ENCODE peak calls at places on chromosomes 13 and 19, in six cellular contexts. One of them, this sample, is unnamed. For H3K4me1, the result is how much of the 10 kb centered on the place peaks cover.

GRCh38 chr19:17328517-17329060 is 6.1 kb downstream of the ANO8 start:
- DNase-seq in BE2C: no peak
- DNase-seq in endothelial cell of umbilical vein: no peak
- DNase-seq in IMR-90: no peak
- DNase-seq in GM23248: no peak
- DNase-seq in colonic mucosa: no peak
- DNase-seq in this sample: no peak

GRCh38 chr13:20525601-20526544 is at the start of gene CRYL1:
- DNase-seq in endothelial cell of umbilical vein: peak
- DNase-seq in colonic mucosa: peak
- DNase-seq in BE2C: peak
- DNase-seq in IMR-90: peak
- DNase-seq in GM23248: peak
- DNase-seq in this sample: peak

GRCh38 chr13:78606471-78607408 is 3.4 kb upstream of the POU4F1 start:
- DNase-seq in colonic mucosa: no peak
- DNase-seq in GM23248: no peak
- DNase-seq in BE2C: no peak
- DNase-seq in IMR-90: no peak
- DNase-seq in endothelial cell of umbilical vein: no peak
- DNase-seq in this sample: no peak

GRCh38 chr19:2048959-2049740 is 1.9 kb downstream of the MKNK2 start:
- DNase-seq in endothelial cell of umbilical vein: no peak
- DNase-seq in IMR-90: no peak
- DNase-seq in GM23248: peak
- DNase-seq in colonic mucosa: no peak
- DNase-seq in BE2C: no peak
- DNase-seq in this sample: peak

GRCh38 chr13:109330941-109331340 is 455.4 kb downstream of the IRS2 start:
- DNase-seq in endothelial cell of umbilical vein: no peak
- DNase-seq in IMR-90: peak
- DNase-seq in BE2C: no peak
- DNase-seq in GM23248: peak
- DNase-seq in colonic mucosa: no peak
- DNase-seq in this sample: no peak

GRCh38 chr19:31185261-31185660 is 164.0 kb downstream of the TSHZ3 start:
- DNase-seq in IMR-90: no peak
- DNase-seq in GM23248: no peak
- DNase-seq in endothelial cell of umbilical vein: no peak
- DNase-seq in colonic mucosa: no peak
- DNase-seq in BE2C: no peak
- DNase-seq in this sample: no peak

GRCh38 chr13:106484084-106484754 is 51.2 kb downstream of the EFNB2 start:
- DNase-seq in endothelial cell of umbilical vein: peak
- DNase-seq in GM23248: no peak
- DNase-seq in colonic mucosa: no peak
- DNase-seq in BE2C: no peak
- DNase-seq in IMR-90: no peak
- DNase-seq in this sample: no peak

GRCh38 chr19:41872775-41873647 is 4.1 kb upstream of the CD79A start:
- DNase-seq in IMR-90: peak
- DNase-seq in endothelial cell of umbilical vein: peak
- DNase-seq in GM23248: peak
- DNase-seq in colonic mucosa: peak
- DNase-seq in BE2C: peak
- DNase-seq in this sample: peak

GRCh38 chr13:24053505-24054251 is 106.8 kb upstream of the SPATA13 start:
- DNase-seq in IMR-90: peak
- DNase-seq in colonic mucosa: peak
- DNase-seq in BE2C: peak
- DNase-seq in endothelial cell of umbilical vein: peak
- DNase-seq in GM23248: peak
- DNase-seq in this sample: peak

GRCh38 chr13:67228909-67229308 is 1.2 kb downstream of the PCDH9 start:
- DNase-seq in GM23248: peak
- DNase-seq in BE2C: no peak
- DNase-seq in IMR-90: peak
- DNase-seq in colonic mucosa: no peak
- DNase-seq in endothelial cell of umbilical vein: peak
- DNase-seq in this sample: no peak

GRCh38 chr13:40445557-40445990 is 220.9 kb downstream of the FOXO1 start:
- DNase-seq in endothelial cell of umbilical vein: peak
- DNase-seq in IMR-90: no peak
- DNase-seq in colonic mucosa: peak
- DNase-seq in BE2C: peak
- DNase-seq in GM23248: no peak
- DNase-seq in this sample: peak

GRCh38 chr13:51066091-51066831 is 44.8 kb downstream of the C13orf42 start:
- DNase-seq in BE2C: no peak
- DNase-seq in colonic mucosa: no peak
- DNase-seq in IMR-90: peak
- DNase-seq in endothelial cell of umbilical vein: peak
- DNase-seq in GM23248: peak
- DNase-seq in this sample: no peak

GRCh38 chr19:34082289-34083077 is 89.8 kb upstream of the LSM14A start:
- DNase-seq in BE2C: no peak
- DNase-seq in endothelial cell of umbilical vein: no peak
- DNase-seq in IMR-90: no peak
- DNase-seq in GM23248: peak
- DNase-seq in colonic mucosa: no peak
- DNase-seq in this sample: no peak

GRCh38 chr13:65149687-65150086 is 2080.4 kb downstream of the PCDH9 start:
- DNase-seq in IMR-90: no peak
- DNase-seq in endothelial cell of umbilical vein: no peak
- DNase-seq in colonic mucosa: no peak
- DNase-seq in GM23248: no peak
- DNase-seq in BE2C: no peak
- DNase-seq in this sample: no peak

GRCh38 chr13:51221674-51222509 is at the start of gene FAM124A:
- DNase-seq in GM23248: peak
- DNase-seq in BE2C: peak
- DNase-seq in colonic mucosa: peak
- DNase-seq in IMR-90: peak
- DNase-seq in endothelial cell of umbilical vein: peak
- DNase-seq in this sample: peak

GRCh38 chr19:5968431-5969373 is 9.2 kb downstream of the RANBP3 start:
- DNase-seq in IMR-90: no peak
- DNase-seq in GM23248: no peak
- DNase-seq in colonic mucosa: no peak
- DNase-seq in BE2C: no peak
- DNase-seq in endothelial cell of umbilical vein: peak
- DNase-seq in this sample: no peak

GRCh38 chr19:8361921-8362793 is 1.8 kb upstream of the ANGPTL4 start:
- DNase-seq in endothelial cell of umbilical vein: peak
- DNase-seq in colonic mucosa: peak
- DNase-seq in BE2C: peak
- DNase-seq in IMR-90: peak
- DNase-seq in GM23248: peak
- DNase-seq in this sample: peak

GRCh38 chr13:56670563-56670962 is 470.2 kb upstream of the PRR20A start:
- DNase-seq in GM23248: no peak
- DNase-seq in endothelial cell of umbilical vein: no peak
- DNase-seq in BE2C: no peak
- DNase-seq in IMR-90: no peak
- DNase-seq in colonic mucosa: no peak
- DNase-seq in this sample: no peak

GRCh38 chr13:110555601-110556223 is 5.8 kb downstream of the RAB20 start:
- DNase-seq in BE2C: no peak
- DNase-seq in endothelial cell of umbilical vein: no peak
- DNase-seq in GM23248: no peak
- DNase-seq in colonic mucosa: peak
- DNase-seq in IMR-90: no peak
- DNase-seq in this sample: no peak

GRCh38 chr19:17993076-17993813 is 14.7 kb upstream of the ARRDC2 start:
- DNase-seq in GM23248: no peak
- DNase-seq in IMR-90: no peak
- DNase-seq in BE2C: no peak
- DNase-seq in colonic mucosa: no peak
- DNase-seq in endothelial cell of umbilical vein: no peak
- DNase-seq in this sample: no peak

DNA sequence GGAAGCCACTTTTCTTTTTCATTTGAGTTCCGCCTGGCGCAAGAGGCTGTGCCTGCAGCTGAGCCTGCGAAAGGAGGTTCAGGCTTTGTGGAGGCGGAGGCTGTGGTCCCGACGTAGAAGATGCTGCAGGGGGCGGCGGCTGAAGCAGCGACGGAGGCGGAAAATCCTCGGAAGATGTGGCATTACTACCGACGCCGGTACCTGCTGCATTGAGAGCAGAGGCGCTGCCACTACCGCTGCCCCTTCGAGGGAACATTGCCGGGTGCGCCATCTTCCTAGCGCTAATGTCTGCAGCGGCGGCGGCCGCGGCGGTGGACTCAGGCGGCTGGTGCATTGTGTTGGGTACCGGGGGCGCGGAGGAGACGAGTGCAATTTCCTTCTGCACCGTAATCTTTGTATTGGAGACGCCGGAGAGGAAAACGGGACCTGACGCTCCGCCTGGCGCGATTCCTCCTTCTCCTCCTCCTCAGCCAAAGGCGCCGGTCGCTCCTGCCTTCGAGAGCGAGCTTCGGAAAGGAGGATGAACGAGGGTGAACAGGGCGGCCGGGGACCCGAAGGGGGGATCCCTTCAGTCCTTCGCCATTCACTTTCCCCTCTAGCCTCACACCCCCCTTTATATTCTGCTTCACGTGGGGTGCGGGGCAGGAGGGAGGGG is at the start of gene TSC22D1:
- DNase-seq in endothelial cell of umbilical vein: peak
- DNase-seq in BE2C: peak
- DNase-seq in IMR-90: peak
- DNase-seq in colonic mucosa: peak
- DNase-seq in GM23248: peak
- DNase-seq in this sample: peak
- H3K4me1 ChIP-seq in endothelial cell of umbilical vein: under half
- H3K4me1 ChIP-seq in BE2C: under half
- H3K4me1 ChIP-seq in IMR-90: under half
- H3K4me1 ChIP-seq in colonic mucosa: under half
- H3K4me1 ChIP-seq in GM23248: half or more
- H3K4me1 ChIP-seq in this sample: under half

DNA sequence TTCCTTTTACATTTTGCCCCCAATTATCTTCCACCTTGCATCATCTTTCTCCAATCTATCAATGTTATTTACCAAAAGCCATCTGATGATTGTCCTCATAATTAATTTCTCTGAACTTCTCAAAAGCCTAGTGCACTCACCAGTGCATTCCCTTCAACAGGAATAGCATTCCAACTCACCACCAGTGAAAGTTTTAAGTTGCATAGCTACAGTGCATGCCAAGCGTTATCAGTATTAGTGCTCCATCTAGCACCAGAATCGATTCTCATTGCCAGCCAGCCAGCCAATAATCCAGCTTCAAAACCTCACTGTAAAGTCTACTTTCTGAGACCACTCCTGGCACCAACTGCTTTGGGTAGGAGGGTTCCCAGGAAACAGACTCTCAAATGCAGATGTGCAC is 7.4 kb downstream of the MYCBP2 start:
- DNase-seq in BE2C: no peak
- DNase-seq in GM23248: no peak
- DNase-seq in IMR-90: no peak
- DNase-seq in endothelial cell of umbilical vein: no peak
- DNase-seq in colonic mucosa: no peak
- DNase-seq in this sample: no peak
- H3K4me1 ChIP-seq in BE2C: under half
- H3K4me1 ChIP-seq in GM23248: under half
- H3K4me1 ChIP-seq in IMR-90: under half
- H3K4me1 ChIP-seq in endothelial cell of umbilical vein: under half
- H3K4me1 ChIP-seq in colonic mucosa: under half
- H3K4me1 ChIP-seq in this sample: under half

GRCh38 chr19:4088975-4089374 is 22.3 kb upstream of the ZBTB7A start:
- DNase-seq in IMR-90: no peak
- DNase-seq in colonic mucosa: peak
- DNase-seq in BE2C: no peak
- DNase-seq in GM23248: no peak
- DNase-seq in endothelial cell of umbilical vein: no peak
- DNase-seq in this sample: no peak

GRCh38 chr19:4088065-4088679 is 21.5 kb upstream of the ZBTB7A start:
- DNase-seq in IMR-90: no peak
- DNase-seq in GM23248: no peak
- DNase-seq in BE2C: no peak
- DNase-seq in colonic mucosa: no peak
- DNase-seq in endothelial cell of umbilical vein: no peak
- DNase-seq in this sample: no peak

GRCh38 chr19:4084547-4084877 is 17.8 kb upstream of the ZBTB7A start:
- DNase-seq in GM23248: no peak
- DNase-seq in IMR-90: no peak
- DNase-seq in endothelial cell of umbilical vein: no peak
- DNase-seq in colonic mucosa: no peak
- DNase-seq in BE2C: no peak
- DNase-seq in this sample: no peak

GRCh38 chr19:4083677-4084546 is 17.2 kb upstream of the ZBTB7A start:
- DNase-seq in colonic mucosa: peak
- DNase-seq in IMR-90: no peak
- DNase-seq in GM23248: no peak
- DNase-seq in BE2C: no peak
- DNase-seq in endothelial cell of umbilical vein: no peak
- DNase-seq in this sample: no peak

DNA sequence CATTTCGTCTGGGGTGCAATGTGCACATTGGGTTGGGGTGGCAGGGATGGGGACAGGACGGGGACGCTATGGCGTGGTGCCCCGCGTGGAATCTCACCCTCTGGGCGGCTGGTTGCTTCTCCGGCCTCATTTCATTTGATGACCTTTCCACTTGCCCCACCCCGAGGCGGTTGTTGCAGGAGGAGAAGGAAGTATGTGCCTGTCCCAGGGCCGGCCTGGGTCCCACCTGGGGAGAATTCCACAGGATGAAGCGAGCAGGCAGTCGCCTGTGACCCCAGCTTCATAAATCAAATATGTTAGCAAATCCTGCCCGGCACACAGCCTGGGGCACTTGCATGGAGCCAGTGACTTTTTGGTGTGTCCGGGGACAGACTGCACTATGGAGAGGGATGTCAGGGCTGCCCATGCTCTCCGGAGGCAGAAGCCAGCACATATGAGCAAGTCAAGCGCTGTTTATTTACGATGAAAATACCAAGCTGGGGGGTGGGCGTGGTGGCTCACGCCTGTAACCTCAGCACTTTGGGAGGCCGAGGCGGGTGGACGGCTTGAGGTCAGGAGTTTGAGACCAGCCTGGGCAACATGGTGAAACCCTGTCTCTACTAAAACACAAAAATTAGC is 19.7 kb upstream of the ZBTB7A start:
- DNase-seq in colonic mucosa: peak
- DNase-seq in IMR-90: no peak
- DNase-seq in BE2C: no peak
- DNase-seq in GM23248: no peak
- DNase-seq in endothelial cell of umbilical vein: no peak
- DNase-seq in this sample: no peak
- H3K4me1 ChIP-seq in colonic mucosa: under half
- H3K4me1 ChIP-seq in IMR-90: under half
- H3K4me1 ChIP-seq in BE2C: under half
- H3K4me1 ChIP-seq in GM23248: under half
- H3K4me1 ChIP-seq in endothelial cell of umbilical vein: under half
- H3K4me1 ChIP-seq in this sample: under half

DNA sequence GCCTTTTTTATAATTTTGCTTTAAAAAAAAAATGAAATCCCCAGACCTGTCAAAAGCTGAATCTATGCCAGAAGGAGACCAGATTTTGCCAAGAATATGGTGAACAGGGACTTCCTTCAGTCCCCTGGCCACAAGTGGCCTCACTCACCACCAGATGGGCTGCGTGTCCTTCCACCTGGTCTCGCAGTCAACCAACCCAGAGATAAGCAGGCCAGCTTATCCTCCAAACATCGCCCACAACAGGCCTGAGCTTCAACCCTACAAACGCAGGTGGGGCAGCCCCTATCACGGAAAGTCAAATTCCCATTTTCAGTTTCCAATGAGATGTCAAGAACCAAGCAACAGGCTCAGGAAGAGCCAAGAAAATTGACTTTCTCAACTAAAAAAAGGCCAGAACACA is 30.5 kb downstream of the STK24 start:
- DNase-seq in endothelial cell of umbilical vein: no peak
- DNase-seq in GM23248: no peak
- DNase-seq in colonic mucosa: no peak
- DNase-seq in BE2C: no peak
- DNase-seq in IMR-90: no peak
- DNase-seq in this sample: no peak
- H3K4me1 ChIP-seq in endothelial cell of umbilical vein: under half
- H3K4me1 ChIP-seq in GM23248: under half
- H3K4me1 ChIP-seq in colonic mucosa: under half
- H3K4me1 ChIP-seq in BE2C: under half
- H3K4me1 ChIP-seq in IMR-90: under half
- H3K4me1 ChIP-seq in this sample: under half